ENCODE peak calls at places on chromosomes 16 and 17, in six cellular contexts. U is GM03348; E is activated CD8-positive, alpha-beta memory T cell treated with anti-CD3 and anti-CD28 coated beads, Interleukin-2, amount 50 U/mL, for 48 hours; S is progenitor cell of endocrine pancreas; M is nucleus accumbens; V is stimulated activated CD4-positive, alpha-beta T cell treated with anti-CD3 and anti-CD28 coated beads, Interleukin-1b, Interleukin-23, amount 100 ng/mL, for 24 hours. R is an unnamed sample.

GRCh38 chr16:12500771-12501170 is 302.9 kb downstream of the CPPED1 start:
- DNase-seq in U (no peak), E (no peak), S (no peak), M (no peak), V (no peak), R (no peak)

GRCh38 chr17:9050801-9051401 is 29.6 kb downstream of the NTN1 start:
- DNase-seq in U (no peak), E (peak; percentile 45), S (no peak), M (no peak), V (no peak), R (no peak)

GRCh38 chr16:61148930-61149329 is 887.3 kb downstream of the CDH8 start:
- DNase-seq in U (no peak), E (no peak), S (no peak), M (no peak), V (no peak), R (no peak)

GRCh38 chr17:46002311-46002972 is 3.4 kb downstream of the STH start:
- DNase-seq in U (peak; percentile 89), E (peak; percentile 87), S (peak; percentile 69), M (peak; percentile 50), V (peak; percentile 74), R (peak; percentile 20)

GRCh38 chr16:4315185-4316102 is at the start of gene GLIS2:
- DNase-seq in U (peak; percentile 96), E (peak; percentile 67), S (peak; percentile 78), M (peak; percentile 40), V (no peak), R (no peak)

GRCh38 chr16:28312327-28312726 is 20.0 kb downstream of the SBK1 start:
- DNase-seq in U (no peak), E (no peak), S (no peak), M (no peak), V (no peak), R (no peak)

GRCh38 chr17:50396261-50397110 is 837 bp downstream of the LRRC59 start:
- DNase-seq in U (peak; percentile 77), E (no peak), S (no peak), M (no peak), V (no peak), R (no peak)

GRCh38 chr17:35294756-35295155 is 51.9 kb downstream of the SLFN5 start:
- DNase-seq in U (no peak), E (no peak), S (no peak), M (no peak), V (no peak), R (no peak)

GRCh38 chr17:7191571-7192270 is 12.6 kb upstream of the ASGR1 start:
- DNase-seq in U (peak; percentile 61), E (no peak), S (no peak), M (no peak), V (no peak), R (no peak)

GRCh38 chr17:63445571-63446217 is 412 bp downstream of the CYB561 start:
- DNase-seq in U (peak; percentile 88), E (no peak), S (no peak), M (no peak), V (peak; percentile 11), R (no peak)

GRCh38 chr17:34862384-34862783 is 98.9 kb downstream of the CCT6B start:
- DNase-seq in U (no peak), E (no peak), S (no peak), M (no peak), V (no peak), R (no peak)

GRCh38 chr16:3066440-3066748 is 954 bp downstream of the IL32 start:
- DNase-seq in U (no peak), E (no peak), S (no peak), M (no peak), V (no peak), R (no peak)

GRCh38 chr17:72151565-72152391 is 31.0 kb downstream of the SOX9 start:
- DNase-seq in U (peak; percentile 23), E (no peak), S (no peak), M (peak; percentile 61), V (no peak), R (peak; percentile 82)

GRCh38 chr17:41907185-41907556 is 11.6 kb downstream of the ACLY start:
- DNase-seq in U (peak; percentile 74), E (no peak), S (no peak), M (no peak), V (no peak), R (no peak)

GRCh38 chr17:60741031-60741430 is 63.4 kb downstream of the BCAS3 start:
- DNase-seq in U (no peak), E (no peak), S (no peak), M (no peak), V (no peak), R (no peak)

GRCh38 chr17:63675231-63675606 is 24.7 kb downstream of the LIMD2 start:
- DNase-seq in U (no peak), E (no peak), S (no peak), M (no peak), V (no peak), R (no peak)

GRCh38 chr17:40818343-40818732 is 4.1 kb downstream of the KRT10 start:
- DNase-seq in U (no peak), E (no peak), S (no peak), M (no peak), V (no peak), R (no peak)

GRCh38 chr16:24098896-24099295 is 157.2 kb upstream of the CACNG3 start:
- DNase-seq in U (no peak), E (no peak), S (no peak), M (no peak), V (no peak), R (no peak)

GRCh38 chr17:6716736-6717135 is 3.6 kb upstream of the SLC13A5 start:
- DNase-seq in U (no peak), E (no peak), S (no peak), M (no peak), V (no peak), R (no peak)

GRCh38 chr16:28925386-28926228 is 569 bp upstream of the RABEP2 start:
- DNase-seq in U (peak; percentile 82), E (peak; percentile 89), S (no peak), M (peak; percentile 34), V (peak; percentile 55), R (no peak)

GRCh38 chr17:28252436-28252835 is 66.6 kb upstream of the TMEM97 start:
- DNase-seq in U (peak; percentile 57), E (no peak), S (no peak), M (no peak), V (no peak), R (no peak)

GRCh38 chr16:9311303-9311954 is 220.0 kb downstream of the HAPSTR1 start:
- DNase-seq in U (no peak), E (no peak), S (no peak), M (peak; percentile 41), V (no peak), R (no peak)

GRCh38 chr17:45223541-45224528 is 2.1 kb downstream of the FMNL1 start:
- DNase-seq in U (no peak), E (peak; percentile 82), S (no peak), M (no peak), V (no peak), R (no peak)

GRCh38 chr17:32111141-32111771 is 31.0 kb upstream of the RHOT1 start:
- DNase-seq in U (no peak), E (peak; percentile 59), S (no peak), M (peak; percentile 19), V (no peak), R (no peak)

GRCh38 chr16:13093676-13094075 is 192.3 kb downstream of the SHISA9 start:
- DNase-seq in U (no peak), E (no peak), S (no peak), M (no peak), V (no peak), R (no peak)

GRCh38 chr17:42002792-42003301 is 14.4 kb downstream of the DNAJC7 start:
- DNase-seq in U (no peak), E (no peak), S (no peak), M (peak; percentile 13), V (no peak), R (no peak)

GRCh38 chr16:77288222-77288621 is 89.0 kb downstream of the SYCE1L start:
- DNase-seq in U (peak; percentile 78), E (no peak), S (no peak), M (no peak), V (no peak), R (no peak)

GRCh38 chr16:16006650-16007049 is 57.2 kb downstream of the ABCC1 start:
- DNase-seq in U (no peak), E (no peak), S (no peak), M (no peak), V (no peak), R (no peak)

GRCh38 chr16:66427871-66428681 is 981 bp downstream of the BEAN1 start:
- DNase-seq in U (peak; percentile 44), E (peak; percentile 54), S (no peak), M (no peak), V (no peak), R (no peak)

GRCh38 chr17:19646788-19647696 is 1.5 kb upstream of the ALDH3A2 start:
- DNase-seq in U (no peak), E (no peak), S (no peak), M (no peak), V (no peak), R (no peak)

GRCh38 chr17:81184596-81184995 is 18.6 kb upstream of the AATK start:
- DNase-seq in U (no peak), E (no peak), S (no peak), M (no peak), V (no peak), R (no peak)

GRCh38 chr16:81707411-81708321 is 71.4 kb upstream of the PLCG2 start:
- DNase-seq in U (peak; percentile 80), E (no peak), S (no peak), M (no peak), V (no peak), R (no peak)

GRCh38 chr17:11787074-11787473 is 188.8 kb downstream of the DNAH9 start:
- DNase-seq in U (no peak), E (no peak), S (no peak), M (no peak), V (no peak), R (no peak)